ENCODE peak calls at places on chromosomes 7 and 10, in five cellular contexts. A is transverse colon, Z is tibial nerve, Y is GM23248, B is cardiac muscle cell. W is an unnamed sample. For H3K4me1, the result is how much of the 10 kb centered on the place peaks cover.

GRCh38 chr7:3722396-3722846 is 421.4 kb downstream of the SDK1 start:
- DNase-seq in A (no peak), Z (no peak), Y (no peak), B (peak), W (peak)

GRCh38 chr7:33903770-33904679 is 1.3 kb upstream of the BMPER start:
- DNase-seq in A (peak), Z (peak), Y (peak), B (peak), W (no peak)

GRCh38 chr7:1169409-1170368 is 9.7 kb upstream of the ZFAND2A start:
- DNase-seq in A (peak), Z (peak), Y (peak), B (peak), W (peak)

GRCh38 chr10:5556576-5556975 is 31.8 kb downstream of the CALML3 start:
- DNase-seq in A (no peak), Z (peak), Y (no peak), B (peak), W (no peak)

GRCh38 chr7:95977994-95978393 is 205.6 kb downstream of the DYNC1I1 start:
- DNase-seq in A (no peak), Z (no peak), Y (peak), B (no peak), W (no peak)

GRCh38 chr10:87794285-87794684 is 23.7 kb downstream of the ATAD1 start:
- DNase-seq in A (no peak), Z (no peak), Y (no peak), B (no peak), W (no peak)

GRCh38 chr10:24897326-24897926 is 55.0 kb downstream of the PRTFDC1 start:
- DNase-seq in A (no peak), Z (no peak), Y (peak), B (no peak), W (peak)

GRCh38 chr7:74598558-74598957 is 59.0 kb upstream of the GTF2I start:
- DNase-seq in A (no peak), Z (no peak), Y (peak), B (no peak), W (no peak)

GRCh38 chr7:43771567-43771966 is 13.1 kb downstream of the BLVRA start:
- DNase-seq in A (no peak), Z (no peak), Y (no peak), B (no peak), W (no peak)

GRCh38 chr7:87312215-87312865 is 33.1 kb upstream of the CROT start:
- DNase-seq in A (peak), Z (no peak), Y (peak), B (peak), W (peak)

GRCh38 chr10:6927001-6927400 is 346.9 kb upstream of the PRKCQ start:
- DNase-seq in A (no peak), Z (no peak), Y (no peak), B (no peak), W (no peak)

GRCh38 chr10:112689327-112689726 is 242.3 kb downstream of the VTI1A start:
- DNase-seq in A (peak), Z (no peak), Y (peak), B (peak), W (no peak)

GRCh38 chr7:108178393-108178792 is 48.2 kb upstream of the LAMB4 start:
- DNase-seq in A (peak), Z (no peak), Y (no peak), B (no peak), W (no peak)

GRCh38 chr10:79052311-79053080 is 16.3 kb upstream of the ZMIZ1 start:
- DNase-seq in A (no peak), Z (no peak), Y (peak), B (peak), W (peak)

GRCh38 chr10:11335167-11335652 is 276.2 kb downstream of the USP6NL start:
- DNase-seq in A (no peak), Z (no peak), Y (no peak), B (peak), W (no peak)

GRCh38 chr10:86387221-86387794 is 20.7 kb upstream of the GRID1 start:
- DNase-seq in A (no peak), Z (no peak), Y (no peak), B (no peak), W (no peak)

GRCh38 chr10:74035324-74035723 is 37.4 kb downstream of the VCL start:
- DNase-seq in A (no peak), Z (no peak), Y (no peak), B (no peak), W (peak)

GRCh38 chr7:90262438-90262837 is 17.5 kb downstream of the CFAP69 start:
- DNase-seq in A (no peak), Z (no peak), Y (peak), B (no peak), W (no peak)

GRCh38 chr7:33509251-33509650 is 379.9 kb downstream of the BBS9 start:
- DNase-seq in A (no peak), Z (no peak), Y (no peak), B (no peak), W (no peak)

GRCh38 chr7:102728-103127 is 89.6 kb upstream of the FAM20C start:
- DNase-seq in A (no peak), Z (no peak), Y (peak), B (no peak), W (no peak)

GRCh38 chr10:125148576-125148975 is 11.8 kb downstream of the CTBP2 start:
- DNase-seq in A (no peak), Z (no peak), Y (peak), B (no peak), W (no peak)

GRCh38 chr7:99252166-99252895 is 20.3 kb upstream of the MYH16 start:
- DNase-seq in A (no peak), Z (no peak), Y (no peak), B (peak), W (no peak)

GRCh38 chr10:82759050-82759449 is 884.1 kb downstream of the NRG3 start:
- DNase-seq in A (no peak), Z (no peak), Y (no peak), B (no peak), W (no peak)

GRCh38 chr10:116143673-116144072 is 129.3 kb downstream of the GFRA1 start:
- DNase-seq in A (no peak), Z (no peak), Y (no peak), B (peak), W (no peak)

GRCh38 chr10:132921818-132922807 is 20.3 kb downstream of the CFAP46 start:
- DNase-seq in A (no peak), Z (no peak), Y (no peak), B (no peak), W (no peak)

GRCh38 chr7:68269410-68269809 is 1272.8 kb downstream of the TYW1 start:
- DNase-seq in A (no peak), Z (no peak), Y (peak), B (no peak), W (no peak)

GRCh38 chr7:4754433-4755010 is 20.9 kb upstream of the AP5Z1 start:
- DNase-seq in A (no peak), Z (no peak), Y (no peak), B (no peak), W (no peak)

GRCh38 chr10:114353383-114353782 is 50.9 kb downstream of the AFAP1L2 start:
- DNase-seq in A (no peak), Z (no peak), Y (no peak), B (no peak), W (no peak)

GRCh38 chr7:131385039-131385605 is 57.4 kb downstream of the MKLN1 start:
- DNase-seq in A (no peak), Z (no peak), Y (peak), B (no peak), W (no peak)

GRCh38 chr7:18004372-18004771 is 23.3 kb downstream of the PRPS1L1 start:
- DNase-seq in A (no peak), Z (no peak), Y (peak), B (no peak), W (no peak)

GRCh38 chr10:101655581-101655980 is 39.4 kb downstream of the FBXW4 start:
- DNase-seq in A (peak), Z (no peak), Y (peak), B (no peak), W (no peak)

GRCh38 chr7:106625678-106626301 is 35.2 kb downstream of the CCDC71L start:
- DNase-seq in A (peak), Z (no peak), Y (no peak), B (no peak), W (no peak)

GRCh38 chr7:131235489-131236317 is 92.0 kb upstream of the MKLN1 start:
- DNase-seq in A (peak), Z (no peak), Y (peak), B (no peak), W (peak)

GRCh38 chr10:99908512-99908911 is 101.2 kb downstream of the DNMBP start:
- DNase-seq in A (no peak), Z (no peak), Y (peak), B (no peak), W (no peak)

GRCh38 chr7:155221547-155221946 is 76.1 kb upstream of the INSIG1 start:
- DNase-seq in A (no peak), Z (no peak), Y (no peak), B (no peak), W (no peak)
- H3K4me1 ChIP-seq in A (under half), Z (under half), Y (under half), B (under half), W (under half)

GRCh38 chr7:78018541-78019456 is 220.2 kb downstream of the PHTF2 start:
- DNase-seq in A (peak), Z (peak), Y (peak), B (no peak), W (no peak)
- H3K4me3 ChIP-seq in A (peak), Z (peak), Y (peak), B (peak), W (no peak)

GRCh38 chr7:105218939-105219770 is 169.6 kb downstream of the SRPK2 start:
- DNase-seq in A (no peak), Z (no peak), Y (no peak), B (no peak), W (no peak)
- H3K27ac ChIP-seq in A (no peak), Z (no peak), Y (peak), B (no peak), W (no peak)

GRCh38 chr10:35348609-35349388 is 12.5 kb downstream of the CCNY start:
- DNase-seq in A (no peak), Z (no peak), Y (no peak), B (no peak), W (no peak)

GRCh38 chr10:35352097-35352496 is 15.8 kb downstream of the CCNY start:
- DNase-seq in A (no peak), Z (no peak), Y (no peak), B (no peak), W (no peak)

GRCh38 chr10:35349389-35349915 is 13.1 kb downstream of the CCNY start:
- DNase-seq in A (no peak), Z (no peak), Y (no peak), B (no peak), W (no peak)

GRCh38 chr10:35352508-35352907 is 16.2 kb downstream of the CCNY start:
- DNase-seq in A (no peak), Z (no peak), Y (no peak), B (no peak), W (no peak)

DNA sequence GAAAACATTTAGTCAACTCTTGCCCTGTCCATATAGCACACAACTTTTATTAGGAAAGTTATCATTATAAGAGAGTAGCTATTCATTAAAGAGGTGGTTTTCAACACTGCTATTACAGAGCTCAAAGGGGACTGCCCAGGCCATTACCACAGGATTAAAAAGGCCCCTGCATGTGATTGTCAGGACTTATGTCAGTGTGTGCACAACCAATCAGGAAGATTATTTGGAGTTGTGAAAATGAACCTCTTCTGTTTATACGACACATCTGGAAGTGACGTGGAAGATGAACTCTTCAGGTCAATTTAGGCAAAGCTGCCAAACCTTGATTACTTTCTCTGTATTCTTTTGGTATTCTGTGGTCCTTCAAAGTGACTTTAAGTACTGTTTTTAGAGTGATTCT is 14.7 kb downstream of the CCNY start:
- DNase-seq in A (no peak), Z (no peak), Y (no peak), B (no peak), W (no peak)
- H3K4me1 ChIP-seq in A (under half), Z (under half), Y (under half), B (under half), W (under half)

GRCh38 chr10:55629792-55630490 is 731.1 kb downstream of the ZWINT start:
- DNase-seq in A (no peak), Z (no peak), Y (peak), B (peak), W (no peak)
- H3K4me3 ChIP-seq in A (no peak), Z (peak), Y (peak), B (peak), W (no peak)

DNA sequence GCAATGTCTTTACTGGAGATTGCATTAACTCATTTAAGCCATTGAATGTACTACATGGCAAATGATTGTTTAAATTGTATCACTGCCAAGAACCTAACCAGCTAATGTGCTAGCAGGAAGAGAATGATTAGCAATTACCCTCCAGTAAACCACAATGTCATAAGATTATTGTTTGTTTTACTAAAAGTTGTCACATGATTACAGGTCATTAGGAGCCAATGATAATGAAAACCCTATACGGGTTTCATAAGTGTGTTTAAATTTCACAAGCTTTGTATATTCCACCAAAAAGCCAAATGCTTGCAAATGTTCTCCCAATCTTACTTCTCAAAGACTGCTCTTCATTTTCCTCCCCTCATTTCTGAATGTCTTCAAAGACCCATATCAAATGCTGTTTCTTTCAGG is 76.5 kb upstream of the PPP1R3C start:
- DNase-seq in A (no peak), Z (no peak), Y (no peak), B (no peak), W (no peak)
- H3K27ac ChIP-seq in A (no peak), Z (no peak), Y (no peak), B (no peak), W (no peak)

GRCh38 chr10:35367991-35368390 is 31.7 kb downstream of the CCNY start:
- DNase-seq in A (no peak), Z (no peak), Y (no peak), B (no peak), W (no peak)
- H3K4me1 ChIP-seq in A (half or more), Z (under half), Y (under half), B (under half), W (under half)

GRCh38 chr10:131620904-131621303 is 279.9 kb upstream of the PPP2R2D start:
- DNase-seq in A (no peak), Z (no peak), Y (no peak), B (no peak), W (no peak)

GRCh38 chr10:131620314-131620713 is 280.5 kb upstream of the PPP2R2D start:
- DNase-seq in A (no peak), Z (no peak), Y (no peak), B (no peak), W (no peak)

GRCh38 chr10:131625041-131625440 is 275.8 kb upstream of the PPP2R2D start:
- DNase-seq in A (no peak), Z (no peak), Y (no peak), B (no peak), W (no peak)

GRCh38 chr10:131618587-131619267 is 282.1 kb upstream of the PPP2R2D start:
- DNase-seq in A (no peak), Z (no peak), Y (no peak), B (no peak), W (no peak)

DNA sequence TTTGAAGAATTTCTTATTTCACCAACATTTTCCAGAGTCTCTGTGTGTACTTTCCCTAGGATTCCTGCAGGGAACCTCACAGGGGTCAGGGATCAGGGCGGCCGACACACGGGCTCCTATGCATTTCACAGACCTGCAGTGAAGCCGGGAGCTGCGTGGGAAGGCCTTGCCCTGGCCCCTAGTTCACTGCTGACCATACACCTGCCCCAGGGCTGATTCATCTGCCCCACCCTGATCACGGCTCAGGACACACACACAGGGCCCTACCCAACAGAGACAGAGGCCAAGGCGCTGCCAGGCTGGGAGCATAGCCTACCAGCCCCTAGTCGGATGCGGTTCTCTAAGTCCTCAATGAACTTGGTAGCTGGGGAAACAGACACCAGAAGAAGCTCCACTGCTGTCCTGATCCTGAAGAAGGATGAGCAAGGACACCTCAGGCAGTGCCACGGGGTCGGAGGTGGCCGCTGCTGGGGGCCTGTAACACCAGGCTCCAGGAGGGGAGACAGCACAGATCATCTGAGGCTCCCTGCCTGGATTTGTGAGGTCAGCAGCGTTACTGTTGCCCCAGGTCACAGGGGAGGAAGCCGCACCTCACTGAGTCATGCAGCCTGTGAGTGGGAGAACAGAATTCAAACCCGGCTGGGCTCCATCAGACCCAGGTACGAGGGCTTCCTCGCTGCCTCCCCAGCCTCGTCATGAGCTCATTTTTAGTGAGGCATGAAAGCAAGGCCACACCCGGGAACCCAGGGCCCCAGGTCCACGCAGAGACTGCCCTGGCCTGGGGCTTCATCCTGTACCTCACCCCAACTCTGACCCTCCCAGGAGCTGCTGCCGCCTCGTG is 278.8 kb upstream of the PPP2R2D start:
- DNase-seq in A (no peak), Z (no peak), Y (no peak), B (no peak), W (no peak)
- H3K4me3 ChIP-seq in A (no peak), Z (no peak), Y (no peak), B (no peak), W (no peak)

W was measured in naive thymus-derived CD4-positive, alpha-beta T cell.